ENCODE peak calls at places on chromosomes 4 and X, in four cellular contexts. P is GM12878, J is K562, N is GM23338. G is an unnamed sample.
A peak's percentile ranks its signal among the peaks of the same experiment; 100 is the strongest.

GRCh38 chrX:85611926-85612325 is 232.5 kb upstream of the POF1B start:
- DNase-seq in P (no peak), J (no peak), N (peak; percentile 13), G (no peak)

GRCh38 chr4:47763279-47763678 is 74.6 kb downstream of the CORIN start:
- DNase-seq in P (no peak), J (no peak), N (no peak), G (no peak)

GRCh38 chr4:104571341-104571740 is 76.6 kb upstream of the CXXC4 start:
- DNase-seq in P (no peak), J (no peak), N (no peak), G (no peak)

GRCh38 chr4:144709793-144710525 is 64.0 kb downstream of the HHIP start:
- DNase-seq in P (no peak), J (no peak), N (no peak), G (no peak)

GRCh38 chr4:121666091-121666679 is 30.6 kb downstream of the ANXA5 start:
- DNase-seq in P (no peak), J (no peak), N (no peak), G (no peak)

GRCh38 chr4:120718979-120719566 is 203.5 kb downstream of the PRDM5 start:
- DNase-seq in P (no peak), J (no peak), N (peak; percentile 65), G (peak; percentile 20)

GRCh38 chr4:5752803-5753184 is 41.8 kb downstream of the EVC start:
- DNase-seq in P (no peak), J (no peak), N (no peak), G (no peak)

GRCh38 chrX:23964177-23964576 is 56.4 kb downstream of the CXorf58 start:
- DNase-seq in P (no peak), J (no peak), N (no peak), G (no peak)

GRCh38 chr4:154073107-154073817 is 284.4 kb upstream of the SFRP2 start:
- DNase-seq in P (no peak), J (no peak), N (no peak), G (no peak)

GRCh38 chr4:23237771-23238170 is 545.0 kb downstream of the GBA3 start:
- DNase-seq in P (no peak), J (no peak), N (no peak), G (no peak)

GRCh38 chr4:38266616-38267015 is 306.4 kb downstream of the PTTG2 start:
- DNase-seq in P (no peak), J (peak; percentile 33), N (no peak), G (peak; percentile 59)

GRCh38 chr4:131644619-131645018 is 1504.5 kb upstream of the PCDH10 start:
- DNase-seq in P (no peak), J (no peak), N (peak; percentile 79), G (no peak)

GRCh38 chrX:130637591-130637990 is 235.8 kb downstream of the RBMX2 start:
- DNase-seq in P (no peak), J (no peak), N (no peak), G (no peak)

GRCh38 chr4:83074086-83074704 is 39.2 kb downstream of the COPS4 start:
- DNase-seq in P (peak; percentile 79), J (peak; percentile 43), N (peak; percentile 89), G (peak; percentile 35)

GRCh38 chr4:188023682-188024081 is 28.1 kb downstream of the ZFP42 start:
- DNase-seq in P (no peak), J (no peak), N (peak; percentile 51), G (no peak)

GRCh38 chr4:8427761-8428287 is 12.7 kb downstream of the ACOX3 start:
- DNase-seq in P (no peak), J (no peak), N (peak; percentile 32), G (no peak)

GRCh38 chrX:69150294-69150960 is 14.8 kb downstream of the PJA1 start:
- DNase-seq in P (no peak), J (no peak), N (peak; percentile 28), G (no peak)

GRCh38 chrX:38638952-38639529 is 77.7 kb downstream of the TSPAN7 start:
- DNase-seq in P (no peak), J (no peak), N (no peak), G (no peak)

GRCh38 chr4:95106408-95106928 is 348.7 kb downstream of the BMPR1B start:
- DNase-seq in P (no peak), J (no peak), N (no peak), G (no peak)

GRCh38 chr4:97016186-97016945 is 1126.9 kb downstream of the STPG2 start:
- DNase-seq in P (no peak), J (no peak), N (no peak), G (no peak)

GRCh38 chrX:44989995-44990770 is 117.2 kb downstream of the KDM6A start:
- DNase-seq in P (no peak), J (no peak), N (no peak), G (no peak)

GRCh38 chr4:150080335-150080734 is 2.1 kb downstream of the DCLK2 start:
- DNase-seq in P (no peak), J (no peak), N (no peak), G (no peak)

GRCh38 chr4:123488916-123489315 is 92.3 kb downstream of the SPRY1 start:
- DNase-seq in P (peak; percentile 19), J (peak; percentile 33), N (no peak), G (no peak)

GRCh38 chr4:108370291-108370690 is 201.6 kb upstream of the LEF1 start:
- DNase-seq in P (no peak), J (no peak), N (no peak), G (no peak)

GRCh38 chr4:47840291-47840690 is 2.4 kb upstream of the CORIN start:
- DNase-seq in P (no peak), J (no peak), N (no peak), G (no peak)

GRCh38 chr4:2406406-2406805 is 12.0 kb downstream of the ZFYVE28 start:
- DNase-seq in P (no peak), J (no peak), N (no peak), G (no peak)

GRCh38 chrX:29535212-29536162 is 679.9 kb upstream of the MAGEB2 start:
- DNase-seq in P (no peak), J (no peak), N (no peak), G (no peak)

GRCh38 chr4:47538516-47538915 is 53.4 kb downstream of the ATP10D start:
- DNase-seq in P (no peak), J (no peak), N (peak; percentile 5), G (no peak)

GRCh38 chr4:151174784-151175183 is 75.4 kb downstream of the RPS3A start:
- DNase-seq in P (no peak), J (no peak), N (no peak), G (no peak)

GRCh38 chrX:132957211-132958085 is 981 bp downstream of the HS6ST2 start:
- DNase-seq in P (no peak), J (no peak), N (peak; percentile 56), G (no peak)

GRCh38 chr4:123869517-123870282 is 473.1 kb downstream of the SPRY1 start:
- DNase-seq in P (no peak), J (no peak), N (no peak), G (no peak)

GRCh38 chrX:53233536-53233935 is 8.5 kb upstream of the KDM5C start:
- DNase-seq in P (no peak), J (no peak), N (no peak), G (no peak)

GRCh38 chr4:13665711-13666660 is 38.5 kb upstream of the BOD1L1 start:
- DNase-seq in P (no peak), J (no peak), N (no peak), G (no peak)

GRCh38 chrX:97728225-97728624 is 844.5 kb downstream of the RPA4 start:
- DNase-seq in P (no peak), J (no peak), N (no peak), G (no peak)

GRCh38 chr4:108796173-108796572 is 33.3 kb upstream of the ETNPPL start:
- DNase-seq in P (no peak), J (no peak), N (no peak), G (no peak)

GRCh38 chr4:170214101-170214500 is 124.3 kb upstream of the AADAT start:
- DNase-seq in P (no peak), J (no peak), N (no peak), G (no peak)

GRCh38 chr4:94939791-94940530 is 182.2 kb downstream of the BMPR1B start:
- DNase-seq in P (no peak), J (no peak), N (peak; percentile 16), G (no peak)

GRCh38 chrX:7334253-7334935 is 186.4 kb upstream of the PUDP start:
- DNase-seq in P (no peak), J (no peak), N (no peak), G (no peak)

GRCh38 chrX:95505721-95506120 is 1178.9 kb upstream of the DIAPH2 start:
- DNase-seq in P (no peak), J (no peak), N (peak; percentile 43), G (no peak)

GRCh38 chr4:76589872-76590846 is 155.1 kb downstream of the SHROOM3 start:
- DNase-seq in P (no peak), J (no peak), N (peak; percentile 98), G (no peak)

GRCh38 chr4:165331316-165331715 is 3.8 kb downstream of the MSMO1 start:
- DNase-seq in P (no peak), J (no peak), N (peak; percentile 51), G (no peak)
- H3K36me3 ChIP-seq in P (no peaks in the 10 kb centered on the region), J (peaks cover 63% of the 10 kb centered on the region), N (peaks cover 55% of the 10 kb centered on the region), G (peaks cover 21% of the 10 kb centered on the region)

GRCh38 chr4:185730849-185731608 is 81.0 kb downstream of the SORBS2 start:
- DNase-seq in P (no peak), J (no peak), N (no peak), G (no peak)
- H3K4me1 ChIP-seq in P (peaks cover 34% of the 10 kb centered on the region), J (no peaks in the 10 kb centered on the region), N (peaks cover 13% of the 10 kb centered on the region), G (no peaks in the 10 kb centered on the region)

DNA sequence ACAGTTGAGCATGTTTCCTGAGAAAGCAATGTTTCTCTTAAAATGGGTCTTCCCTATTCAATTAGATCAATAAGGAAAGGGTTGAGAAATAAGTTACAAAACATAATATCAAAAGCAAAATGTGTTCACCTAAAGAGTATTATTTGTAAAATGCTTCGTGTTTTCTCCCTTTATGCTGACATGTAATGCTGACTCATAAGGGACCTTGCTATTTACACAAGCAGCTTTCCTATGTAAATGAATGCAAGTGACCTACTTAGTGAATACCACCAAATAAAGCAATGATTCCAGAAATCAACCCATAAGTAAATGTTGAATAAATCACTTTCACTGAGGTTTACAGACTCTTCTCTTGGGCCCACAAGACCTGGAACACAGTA is 91.5 kb downstream of the ELOVL6 start:
- DNase-seq in P (no peak), J (peak; percentile 13), N (peak; percentile 42), G (no peak)
- TF ChIP-seq REST in P (no peak), J (no peak), N (no peak), G (no peak)

GRCh38 chr4:85669992-85670548 is 195.1 kb downstream of the ARHGAP24 start:
- DNase-seq in P (no peak), J (no peak), N (no peak), G (no peak)
- H3K36me3 ChIP-seq in P (no peaks in the 10 kb centered on the region), J (peaks cover 2% of the 10 kb centered on the region), N (peaks cover 14% of the 10 kb centered on the region), G (no peaks in the 10 kb centered on the region)

DNA sequence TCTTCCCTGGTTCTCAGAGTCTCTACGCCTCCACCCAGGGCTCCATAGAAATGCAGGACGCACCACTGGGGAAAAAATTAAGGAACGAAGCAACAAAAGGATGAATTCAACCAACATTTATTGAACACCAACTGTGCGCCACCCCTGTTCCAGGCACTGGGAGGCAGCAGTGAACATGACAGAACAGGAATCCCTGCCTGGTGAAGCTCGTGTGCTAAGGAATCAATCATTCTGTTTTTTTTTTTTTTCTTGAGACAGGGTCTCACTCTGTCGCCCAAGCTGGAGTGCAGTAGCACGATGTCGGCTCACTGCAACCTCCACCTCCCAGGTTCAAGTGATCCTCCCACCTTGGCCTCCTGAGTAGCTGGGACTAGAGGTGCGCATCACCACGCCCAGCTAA is 1.9 kb upstream of the FTSJ1 start:
- DNase-seq in P (no peak), J (peak; percentile 30), N (peak; percentile 44), G (no peak)
- H3K4me1 ChIP-seq in P (peaks cover 6% of the 10 kb centered on the region), J (peaks cover 43% of the 10 kb centered on the region), N (peaks cover 4% of the 10 kb centered on the region), G (peaks cover 5% of the 10 kb centered on the region)

G was measured in Panc1.